ENCODE peak calls at places on chromosome 14, in ten cellular contexts. One of them, this sample, is unnamed.
A peak's percentile ranks its signal among the peaks of the same experiment; 100 is the strongest.

GRCh38 chr14:49310298-49310697 is 275.9 kb downstream of the RPS29 start:
- DNase-seq in mucosa of descending colon: no peak
- DNase-seq in naive thymus-derived CD4-positive, alpha-beta T cell: no peak
- DNase-seq in lower leg skin: no peak
- DNase-seq in CD4-positive, alpha-beta memory T cell: no peak
- DNase-seq in heart left ventricle: no peak
- DNase-seq in cardiac muscle cell: no peak
- DNase-seq in fibroblast of lung: no peak
- DNase-seq in tibial artery: no peak
- DNase-seq in neuronal stem cell: no peak
- DNase-seq in this sample: no peak

GRCh38 chr14:35861204-35861868 is 35.2 kb downstream of the BRMS1L start:
- DNase-seq in mucosa of descending colon: no peak
- DNase-seq in naive thymus-derived CD4-positive, alpha-beta T cell: no peak
- DNase-seq in lower leg skin: no peak
- DNase-seq in CD4-positive, alpha-beta memory T cell: no peak
- DNase-seq in heart left ventricle: no peak
- DNase-seq in cardiac muscle cell: peak; percentile 7
- DNase-seq in fibroblast of lung: no peak
- DNase-seq in tibial artery: no peak
- DNase-seq in neuronal stem cell: no peak
- DNase-seq in this sample: no peak

GRCh38 chr14:78446807-78447206 is 276.6 kb downstream of the NRXN3 start:
- DNase-seq in mucosa of descending colon: no peak
- DNase-seq in naive thymus-derived CD4-positive, alpha-beta T cell: no peak
- DNase-seq in lower leg skin: no peak
- DNase-seq in CD4-positive, alpha-beta memory T cell: no peak
- DNase-seq in heart left ventricle: no peak
- DNase-seq in cardiac muscle cell: peak; percentile 73
- DNase-seq in fibroblast of lung: no peak
- DNase-seq in tibial artery: no peak
- DNase-seq in neuronal stem cell: peak; percentile 59
- DNase-seq in this sample: no peak

GRCh38 chr14:54774824-54775223 is 127.8 kb downstream of the GCH1 start:
- DNase-seq in mucosa of descending colon: no peak
- DNase-seq in naive thymus-derived CD4-positive, alpha-beta T cell: no peak
- DNase-seq in lower leg skin: no peak
- DNase-seq in CD4-positive, alpha-beta memory T cell: no peak
- DNase-seq in heart left ventricle: no peak
- DNase-seq in cardiac muscle cell: no peak
- DNase-seq in fibroblast of lung: no peak
- DNase-seq in tibial artery: no peak
- DNase-seq in neuronal stem cell: no peak
- DNase-seq in this sample: no peak

GRCh38 chr14:35506927-35507326 is 27.0 kb upstream of the INSM2 start:
- DNase-seq in mucosa of descending colon: no peak
- DNase-seq in naive thymus-derived CD4-positive, alpha-beta T cell: no peak
- DNase-seq in lower leg skin: no peak
- DNase-seq in CD4-positive, alpha-beta memory T cell: no peak
- DNase-seq in heart left ventricle: no peak
- DNase-seq in cardiac muscle cell: no peak
- DNase-seq in fibroblast of lung: no peak
- DNase-seq in tibial artery: no peak
- DNase-seq in neuronal stem cell: no peak
- DNase-seq in this sample: peak; percentile 5

GRCh38 chr14:52918486-52918885 is 32.4 kb downstream of the FERMT2 start:
- DNase-seq in mucosa of descending colon: no peak
- DNase-seq in naive thymus-derived CD4-positive, alpha-beta T cell: peak; percentile 76
- DNase-seq in lower leg skin: no peak
- DNase-seq in CD4-positive, alpha-beta memory T cell: peak; percentile 75
- DNase-seq in heart left ventricle: no peak
- DNase-seq in cardiac muscle cell: no peak
- DNase-seq in fibroblast of lung: peak; percentile 49
- DNase-seq in tibial artery: no peak
- DNase-seq in neuronal stem cell: no peak
- DNase-seq in this sample: peak; percentile 39

GRCh38 chr14:64196668-64197411 is 97.3 kb downstream of the ESR2 start:
- DNase-seq in mucosa of descending colon: peak; percentile 30
- DNase-seq in naive thymus-derived CD4-positive, alpha-beta T cell: no peak
- DNase-seq in lower leg skin: no peak
- DNase-seq in CD4-positive, alpha-beta memory T cell: peak; percentile 8
- DNase-seq in heart left ventricle: peak; percentile 72
- DNase-seq in cardiac muscle cell: peak; percentile 76
- DNase-seq in fibroblast of lung: peak; percentile 39
- DNase-seq in tibial artery: no peak
- DNase-seq in neuronal stem cell: peak; percentile 51
- DNase-seq in this sample: no peak

GRCh38 chr14:30966415-30967363 is 58.8 kb upstream of the AP4S1 start:
- DNase-seq in mucosa of descending colon: no peak
- DNase-seq in naive thymus-derived CD4-positive, alpha-beta T cell: no peak
- DNase-seq in lower leg skin: no peak
- DNase-seq in CD4-positive, alpha-beta memory T cell: no peak
- DNase-seq in heart left ventricle: no peak
- DNase-seq in cardiac muscle cell: no peak
- DNase-seq in fibroblast of lung: no peak
- DNase-seq in tibial artery: no peak
- DNase-seq in neuronal stem cell: no peak
- DNase-seq in this sample: no peak

GRCh38 chr14:89708982-89709381 is 245.5 kb downstream of the EFCAB11 start:
- DNase-seq in mucosa of descending colon: no peak
- DNase-seq in naive thymus-derived CD4-positive, alpha-beta T cell: no peak
- DNase-seq in lower leg skin: no peak
- DNase-seq in CD4-positive, alpha-beta memory T cell: no peak
- DNase-seq in heart left ventricle: no peak
- DNase-seq in cardiac muscle cell: no peak
- DNase-seq in fibroblast of lung: no peak
- DNase-seq in tibial artery: no peak
- DNase-seq in neuronal stem cell: no peak
- DNase-seq in this sample: no peak

GRCh38 chr14:100438678-100439592 is 115.8 kb downstream of the SLC25A47 start:
- DNase-seq in mucosa of descending colon: peak; percentile 90
- DNase-seq in naive thymus-derived CD4-positive, alpha-beta T cell: no peak
- DNase-seq in lower leg skin: peak; percentile 45
- DNase-seq in CD4-positive, alpha-beta memory T cell: no peak
- DNase-seq in heart left ventricle: no peak
- DNase-seq in cardiac muscle cell: no peak
- DNase-seq in fibroblast of lung: peak; percentile 47
- DNase-seq in tibial artery: no peak
- DNase-seq in neuronal stem cell: no peak
- DNase-seq in this sample: peak; percentile 78

GRCh38 chr14:106506901-106507305 is 980.5 kb downstream of the TMEM121 start:
- DNase-seq in mucosa of descending colon: peak; percentile 29
- DNase-seq in naive thymus-derived CD4-positive, alpha-beta T cell: peak; percentile 84
- DNase-seq in lower leg skin: no peak
- DNase-seq in CD4-positive, alpha-beta memory T cell: peak; percentile 70
- DNase-seq in heart left ventricle: no peak
- DNase-seq in cardiac muscle cell: no peak
- DNase-seq in fibroblast of lung: no peak
- DNase-seq in tibial artery: no peak
- DNase-seq in neuronal stem cell: no peak
- DNase-seq in this sample: no peak

GRCh38 chr14:24941719-24942118 is 108.2 kb downstream of the STXBP6 start:
- DNase-seq in mucosa of descending colon: peak; percentile 72
- DNase-seq in naive thymus-derived CD4-positive, alpha-beta T cell: no peak
- DNase-seq in lower leg skin: no peak
- DNase-seq in CD4-positive, alpha-beta memory T cell: no peak
- DNase-seq in heart left ventricle: no peak
- DNase-seq in cardiac muscle cell: peak; percentile 65
- DNase-seq in fibroblast of lung: no peak
- DNase-seq in tibial artery: no peak
- DNase-seq in neuronal stem cell: no peak
- DNase-seq in this sample: no peak

GRCh38 chr14:55926007-55926406 is 192.2 kb upstream of the PELI2 start:
- DNase-seq in mucosa of descending colon: peak; percentile 52
- DNase-seq in naive thymus-derived CD4-positive, alpha-beta T cell: no peak
- DNase-seq in lower leg skin: no peak
- DNase-seq in CD4-positive, alpha-beta memory T cell: no peak
- DNase-seq in heart left ventricle: no peak
- DNase-seq in cardiac muscle cell: no peak
- DNase-seq in fibroblast of lung: no peak
- DNase-seq in tibial artery: no peak
- DNase-seq in neuronal stem cell: no peak
- DNase-seq in this sample: no peak

GRCh38 chr14:99875421-99875820 is 82.2 kb downstream of the EML1 start:
- DNase-seq in mucosa of descending colon: no peak
- DNase-seq in naive thymus-derived CD4-positive, alpha-beta T cell: no peak
- DNase-seq in lower leg skin: no peak
- DNase-seq in CD4-positive, alpha-beta memory T cell: no peak
- DNase-seq in heart left ventricle: no peak
- DNase-seq in cardiac muscle cell: no peak
- DNase-seq in fibroblast of lung: no peak
- DNase-seq in tibial artery: no peak
- DNase-seq in neuronal stem cell: no peak
- DNase-seq in this sample: no peak

GRCh38 chr14:87065366-87065765 is 927.6 kb downstream of the GALC start:
- DNase-seq in mucosa of descending colon: no peak
- DNase-seq in naive thymus-derived CD4-positive, alpha-beta T cell: no peak
- DNase-seq in lower leg skin: no peak
- DNase-seq in CD4-positive, alpha-beta memory T cell: no peak
- DNase-seq in heart left ventricle: no peak
- DNase-seq in cardiac muscle cell: no peak
- DNase-seq in fibroblast of lung: no peak
- DNase-seq in tibial artery: no peak
- DNase-seq in neuronal stem cell: no peak
- DNase-seq in this sample: no peak

GRCh38 chr14:65281991-65282908 is 130.3 kb upstream of the FUT8 start:
- DNase-seq in mucosa of descending colon: no peak
- DNase-seq in naive thymus-derived CD4-positive, alpha-beta T cell: no peak
- DNase-seq in lower leg skin: no peak
- DNase-seq in CD4-positive, alpha-beta memory T cell: peak; percentile 9
- DNase-seq in heart left ventricle: no peak
- DNase-seq in cardiac muscle cell: no peak
- DNase-seq in fibroblast of lung: peak; percentile 38
- DNase-seq in tibial artery: no peak
- DNase-seq in neuronal stem cell: peak; percentile 73
- DNase-seq in this sample: peak; percentile 71

GRCh38 chr14:92886337-92886736 is 36.6 kb upstream of the CHGA start:
- DNase-seq in mucosa of descending colon: no peak
- DNase-seq in naive thymus-derived CD4-positive, alpha-beta T cell: no peak
- DNase-seq in lower leg skin: no peak
- DNase-seq in CD4-positive, alpha-beta memory T cell: no peak
- DNase-seq in heart left ventricle: no peak
- DNase-seq in cardiac muscle cell: no peak
- DNase-seq in fibroblast of lung: no peak
- DNase-seq in tibial artery: no peak
- DNase-seq in neuronal stem cell: no peak
- DNase-seq in this sample: no peak

DNA sequence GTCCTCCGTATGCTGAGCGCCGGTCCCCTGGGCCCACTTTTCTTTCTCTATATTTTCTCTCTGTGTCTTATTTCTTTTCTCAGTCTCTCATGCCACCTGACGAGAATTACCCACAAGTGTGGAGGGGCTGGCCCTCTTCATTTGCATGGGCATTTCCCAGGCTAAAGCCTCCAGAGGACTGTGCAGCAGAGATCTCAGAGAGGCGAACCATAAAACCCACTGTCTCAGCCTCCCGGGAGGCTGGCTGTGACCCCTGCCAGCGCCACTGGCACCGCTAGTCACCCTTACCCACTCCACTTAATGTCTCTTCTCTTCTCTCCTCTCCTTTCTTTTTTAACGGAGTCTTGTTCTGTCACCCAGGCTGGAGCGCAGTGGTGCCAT is 7.1 kb upstream of the SERPINA9 start:
- DNase-seq in mucosa of descending colon: no peak
- DNase-seq in naive thymus-derived CD4-positive, alpha-beta T cell: no peak
- DNase-seq in lower leg skin: no peak
- DNase-seq in CD4-positive, alpha-beta memory T cell: no peak
- DNase-seq in heart left ventricle: no peak
- DNase-seq in cardiac muscle cell: no peak
- DNase-seq in fibroblast of lung: no peak
- DNase-seq in tibial artery: no peak
- DNase-seq in neuronal stem cell: no peak
- DNase-seq in this sample: no peak
- H3K4me3 ChIP-seq in mucosa of descending colon: no peak overlapping the region
- H3K4me3 ChIP-seq in naive thymus-derived CD4-positive, alpha-beta T cell: no peak overlapping the region
- H3K4me3 ChIP-seq in lower leg skin: no peak overlapping the region
- H3K4me3 ChIP-seq in CD4-positive, alpha-beta memory T cell: no peak overlapping the region
- H3K4me3 ChIP-seq in heart left ventricle: no peak overlapping the region
- H3K4me3 ChIP-seq in cardiac muscle cell: no peak overlapping the region
- H3K4me3 ChIP-seq in fibroblast of lung: no peak overlapping the region
- H3K4me3 ChIP-seq in tibial artery: no peak overlapping the region
- H3K4me3 ChIP-seq in neuronal stem cell: no peak overlapping the region
- H3K4me3 ChIP-seq in this sample: no peak overlapping the region

DNA sequence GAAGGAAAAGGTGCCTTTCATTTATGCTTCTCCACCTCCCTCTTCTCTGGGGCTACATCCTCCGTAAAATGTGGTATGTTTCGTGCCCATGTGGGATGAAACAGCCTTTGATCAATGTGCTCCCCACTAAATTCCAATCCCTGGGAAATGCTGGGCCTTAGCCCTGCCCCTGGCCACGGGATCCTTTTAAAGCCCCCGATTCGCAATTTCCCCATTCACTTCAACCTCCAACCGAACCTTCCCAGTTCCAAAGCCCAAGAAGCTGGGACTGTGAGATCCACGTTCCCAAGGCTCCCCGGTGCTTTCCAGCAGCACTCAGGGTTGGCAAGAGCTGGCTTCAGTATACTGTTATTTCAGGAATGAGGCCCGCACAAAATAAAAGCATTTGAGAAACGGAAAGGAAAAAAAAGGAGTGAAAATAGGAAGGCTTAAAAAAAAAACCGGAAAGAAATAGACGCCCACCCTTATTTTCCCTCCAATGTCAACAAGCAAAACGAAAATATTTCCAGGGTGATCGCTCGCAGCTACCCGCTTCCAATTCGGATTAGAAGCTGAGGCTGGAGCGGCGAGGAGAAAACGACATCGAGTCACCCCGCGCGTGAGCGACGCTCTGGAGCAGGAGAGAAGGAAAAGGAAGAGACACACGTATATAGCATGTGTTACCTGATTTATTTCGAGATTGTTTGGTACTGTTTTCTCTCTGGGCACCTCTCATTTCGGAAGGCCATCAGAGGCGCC is 1.2 kb upstream of the FOXG1 start:
- DNase-seq in mucosa of descending colon: no peak
- DNase-seq in naive thymus-derived CD4-positive, alpha-beta T cell: no peak
- DNase-seq in lower leg skin: no peak
- DNase-seq in CD4-positive, alpha-beta memory T cell: no peak
- DNase-seq in heart left ventricle: no peak
- DNase-seq in cardiac muscle cell: no peak
- DNase-seq in fibroblast of lung: no peak
- DNase-seq in tibial artery: no peak
- DNase-seq in neuronal stem cell: no peak
- DNase-seq in this sample: no peak
- H3K4me3 ChIP-seq in mucosa of descending colon: no peak overlapping the region
- H3K4me3 ChIP-seq in naive thymus-derived CD4-positive, alpha-beta T cell: no peak overlapping the region
- H3K4me3 ChIP-seq in lower leg skin: no peak overlapping the region
- H3K4me3 ChIP-seq in CD4-positive, alpha-beta memory T cell: no peak overlapping the region
- H3K4me3 ChIP-seq in heart left ventricle: peak overlapping the region; percentile 1
- H3K4me3 ChIP-seq in cardiac muscle cell: peak overlapping the region; percentile 28
- H3K4me3 ChIP-seq in fibroblast of lung: no peak overlapping the region
- H3K4me3 ChIP-seq in tibial artery: peak overlapping the region; percentile 34
- H3K4me3 ChIP-seq in neuronal stem cell: peak overlapping the region; percentile 84
- H3K4me3 ChIP-seq in this sample: peak overlapping the region; percentile 51

GRCh38 chr14:102252834-102253801 is 51.8 kb downstream of the MOK start:
- DNase-seq in mucosa of descending colon: no peak
- DNase-seq in naive thymus-derived CD4-positive, alpha-beta T cell: no peak
- DNase-seq in lower leg skin: no peak
- DNase-seq in CD4-positive, alpha-beta memory T cell: no peak
- DNase-seq in heart left ventricle: peak; percentile 75
- DNase-seq in cardiac muscle cell: peak; percentile 57
- DNase-seq in fibroblast of lung: peak; percentile 32
- DNase-seq in tibial artery: no peak
- DNase-seq in neuronal stem cell: no peak
- DNase-seq in this sample: no peak
- H3K4me3 ChIP-seq in mucosa of descending colon: no peak overlapping the region
- H3K4me3 ChIP-seq in naive thymus-derived CD4-positive, alpha-beta T cell: no peak overlapping the region
- H3K4me3 ChIP-seq in lower leg skin: no peak overlapping the region
- H3K4me3 ChIP-seq in CD4-positive, alpha-beta memory T cell: no peak overlapping the region
- H3K4me3 ChIP-seq in heart left ventricle: no peak overlapping the region
- H3K4me3 ChIP-seq in cardiac muscle cell: no peak overlapping the region
- H3K4me3 ChIP-seq in fibroblast of lung: no peak overlapping the region
- H3K4me3 ChIP-seq in tibial artery: no peak overlapping the region
- H3K4me3 ChIP-seq in neuronal stem cell: no peak overlapping the region
- H3K4me3 ChIP-seq in this sample: no peak overlapping the region

GRCh38 chr14:95564060-95564459 is 29.2 kb downstream of the GLRX5 start:
- DNase-seq in mucosa of descending colon: no peak
- DNase-seq in naive thymus-derived CD4-positive, alpha-beta T cell: no peak
- DNase-seq in lower leg skin: no peak
- DNase-seq in CD4-positive, alpha-beta memory T cell: no peak
- DNase-seq in heart left ventricle: peak; percentile 36
- DNase-seq in cardiac muscle cell: no peak
- DNase-seq in fibroblast of lung: peak; percentile 50
- DNase-seq in tibial artery: no peak
- DNase-seq in neuronal stem cell: no peak
- DNase-seq in this sample: no peak
- H3K4me3 ChIP-seq in mucosa of descending colon: no peak overlapping the region
- H3K4me3 ChIP-seq in naive thymus-derived CD4-positive, alpha-beta T cell: no peak overlapping the region
- H3K4me3 ChIP-seq in lower leg skin: no peak overlapping the region
- H3K4me3 ChIP-seq in CD4-positive, alpha-beta memory T cell: no peak overlapping the region
- H3K4me3 ChIP-seq in heart left ventricle: no peak overlapping the region
- H3K4me3 ChIP-seq in cardiac muscle cell: no peak overlapping the region
- H3K4me3 ChIP-seq in fibroblast of lung: no peak overlapping the region
- H3K4me3 ChIP-seq in tibial artery: no peak overlapping the region
- H3K4me3 ChIP-seq in neuronal stem cell: no peak overlapping the region
- H3K4me3 ChIP-seq in this sample: no peak overlapping the region